ENCODE peak calls at places on chromosomes 3 and 15, in eight cellular contexts. X is activated CD8-positive, alpha-beta memory T cell treated with anti-CD3 and anti-CD28 coated beads, Interleukin-2, amount 50 U/mL, for 48 hours; P is left colon; A is HCT116; O is brain microvascular endothelial cell; M is astrocyte of the spinal cord; D is WTC11; T is activated naive CD4-positive, alpha-beta T cell treated with Interleukin-2 at 50 U/mL for 16 hours. G is an unnamed sample.

GRCh38 chr15:29988689-29989088 is 94.1 kb upstream of the GOLGA8J start:
- DNase-seq in X (no peak), P (no peak), A (no peak), O (no peak), M (peak; percentile 17), D (no peak), T (no peak), G (no peak)

GRCh38 chr3:2847062-2847841 is 262.9 kb downstream of the IL5RA start:
- DNase-seq in X (no peak), P (no peak), A (no peak), O (no peak), M (no peak), D (no peak), T (no peak), G (no peak)

GRCh38 chr3:27312044-27312668 is 57.0 kb downstream of the NEK10 start:
- DNase-seq in X (no peak), P (no peak), A (peak; percentile 75), O (peak; percentile 86), M (peak; percentile 79), D (no peak), T (no peak), G (no peak)

GRCh38 chr3:46545695-46546630 is 20.1 kb downstream of the LRRC2 start:
- DNase-seq in X (no peak), P (no peak), A (no peak), O (no peak), M (no peak), D (peak; percentile 39), T (no peak), G (no peak)

GRCh38 chr3:65524544-65525070 is 514.1 kb downstream of the MAGI1 start:
- DNase-seq in X (no peak), P (no peak), A (no peak), O (no peak), M (no peak), D (no peak), T (no peak), G (no peak)

GRCh38 chr15:68408526-68408925 is 23.4 kb downstream of the ITGA11 start:
- DNase-seq in X (peak; percentile 23), P (no peak), A (no peak), O (no peak), M (no peak), D (no peak), T (no peak), G (no peak)

GRCh38 chr3:169980055-169980454 is 13.4 kb downstream of the SEC62 start:
- DNase-seq in X (no peak), P (no peak), A (no peak), O (no peak), M (no peak), D (no peak), T (no peak), G (no peak)

GRCh38 chr15:47333758-47334157 is 383.5 kb upstream of the SEMA6D start:
- DNase-seq in X (no peak), P (no peak), A (no peak), O (peak; percentile 9), M (no peak), D (no peak), T (no peak), G (no peak)

GRCh38 chr15:66210684-66211083 is 42.9 kb downstream of the MEGF11 start:
- DNase-seq in X (no peak), P (no peak), A (no peak), O (no peak), M (no peak), D (no peak), T (no peak), G (no peak)

GRCh38 chr15:31004220-31004733 is 12.8 kb upstream of the MTMR10 start:
- DNase-seq in X (no peak), P (peak; percentile 25), A (no peak), O (no peak), M (no peak), D (peak; percentile 34), T (no peak), G (no peak)

GRCh38 chr3:62875103-62876002 is at the start of gene CADPS:
- DNase-seq in X (no peak), P (no peak), A (no peak), O (no peak), M (no peak), D (peak; percentile 61), T (no peak), G (no peak)

GRCh38 chr15:31325976-31326728 is 483 bp upstream of the KLF13 start:
- DNase-seq in X (peak; percentile 100), P (peak; percentile 92), A (peak; percentile 91), O (peak; percentile 97), M (peak; percentile 99), D (peak; percentile 99), T (peak; percentile 100), G (peak; percentile 93)

GRCh38 chr3:48694610-48695051 is 8.9 kb upstream of the NCKIPSD start:
- DNase-seq in X (no peak), P (peak; percentile 66), A (peak; percentile 32), O (peak; percentile 79), M (peak; percentile 85), D (no peak), T (no peak), G (no peak)

GRCh38 chr3:25854635-25855034 is 64.7 kb downstream of the OXSM start:
- DNase-seq in X (no peak), P (no peak), A (no peak), O (peak; percentile 87), M (peak; percentile 46), D (no peak), T (no peak), G (no peak)

GRCh38 chr3:63768415-63768814 is 50.7 kb upstream of the C3orf49 start:
- DNase-seq in X (no peak), P (no peak), A (no peak), O (no peak), M (no peak), D (no peak), T (no peak), G (no peak)

GRCh38 chr3:36707623-36708409 is 56.5 kb downstream of the DCLK3 start:
- DNase-seq in X (no peak), P (no peak), A (peak; percentile 39), O (peak; percentile 84), M (peak; percentile 51), D (no peak), T (no peak), G (no peak)

GRCh38 chr15:68025860-68026424 is 28.2 kb upstream of the PIAS1 start:
- DNase-seq in X (no peak), P (no peak), A (no peak), O (peak; percentile 31), M (peak; percentile 7), D (no peak), T (no peak), G (no peak)

GRCh38 chr15:99347609-99348008 is 96.3 kb downstream of the LRRC28 start:
- DNase-seq in X (no peak), P (no peak), A (no peak), O (no peak), M (no peak), D (no peak), T (no peak), G (no peak)

GRCh38 chr15:59166156-59166555 is 40.5 kb upstream of the LDHAL6B start:
- DNase-seq in X (no peak), P (no peak), A (no peak), O (no peak), M (no peak), D (no peak), T (no peak), G (no peak)

GRCh38 chr3:29324180-29324651 is 43.3 kb downstream of the RBMS3 start:
- DNase-seq in X (no peak), P (peak; percentile 37), A (no peak), O (peak; percentile 90), M (peak; percentile 78), D (no peak), T (no peak), G (no peak)

GRCh38 chr15:79380755-79381499 is 51.2 kb upstream of the MINAR1 start:
- DNase-seq in X (peak; percentile 88), P (peak; percentile 66), A (peak; percentile 40), O (peak; percentile 66), M (peak; percentile 70), D (peak; percentile 85), T (peak; percentile 78), G (no peak)

GRCh38 chr3:38816026-38816425 is at the start of gene SCN10A:
- DNase-seq in X (no peak), P (no peak), A (no peak), O (no peak), M (no peak), D (no peak), T (no peak), G (no peak)

GRCh38 chr15:63491116-63491817 is 13.1 kb upstream of the USP3 start:
- DNase-seq in X (peak; percentile 41), P (no peak), A (no peak), O (no peak), M (no peak), D (no peak), T (no peak), G (no peak)

GRCh38 chr3:37559461-37559860 is 302.2 kb upstream of the CTDSPL start:
- DNase-seq in X (no peak), P (no peak), A (no peak), O (no peak), M (peak; percentile 55), D (no peak), T (no peak), G (no peak)

GRCh38 chr3:194505791-194506415 is 19.1 kb upstream of the ATP13A3 start:
- DNase-seq in X (no peak), P (no peak), A (no peak), O (no peak), M (no peak), D (no peak), T (no peak), G (no peak)

GRCh38 chr3:414063-414462 is 217.5 kb downstream of the CHL1 start:
- DNase-seq in X (no peak), P (no peak), A (no peak), O (no peak), M (peak; percentile 10), D (no peak), T (no peak), G (no peak)

GRCh38 chr3:32292085-32292796 is 53.8 kb downstream of the CMTM8 start:
- DNase-seq in X (no peak), P (no peak), A (no peak), O (no peak), M (no peak), D (no peak), T (no peak), G (no peak)

GRCh38 chr3:42473083-42473932 is 29.1 kb upstream of the VIPR1 start:
- DNase-seq in X (no peak), P (peak; percentile 55), A (no peak), O (peak; percentile 73), M (no peak), D (no peak), T (no peak), G (no peak)

GRCh38 chr15:76935620-76936019 is 4.1 kb downstream of the RCN2 start:
- DNase-seq in X (no peak), P (no peak), A (no peak), O (no peak), M (no peak), D (no peak), T (no peak), G (no peak)

GRCh38 chr15:63933522-63933921 is 99.8 kb upstream of the HERC1 start:
- DNase-seq in X (peak; percentile 47), P (no peak), A (peak; percentile 8), O (peak; percentile 50), M (no peak), D (no peak), T (no peak), G (no peak)

GRCh38 chr15:101675796-101676582 is 23.8 kb upstream of the TM2D3 start:
- DNase-seq in X (no peak), P (no peak), A (no peak), O (peak; percentile 85), M (peak; percentile 92), D (no peak), T (no peak), G (no peak)